ENCODE peak calls at places on chromosome 4, in nine cellular contexts. One of them, this sample, is unnamed. For H3K4me1 and H3K27me3, the result is how much of the 10 kb centered on the place peaks cover.

GRCh38 chr4:37446016-37446415 is 201.5 kb downstream of the NWD2 start:
- DNase-seq in IMR-90: no peak
- DNase-seq in sigmoid colon: no peak
- DNase-seq in naive thymus-derived CD4-positive, alpha-beta T cell: no peak
- DNase-seq in psoas muscle: no peak
- DNase-seq in mesenchymal stem cell: no peak
- DNase-seq in transverse colon: no peak
- DNase-seq in GM23338: no peak
- DNase-seq in pancreas: no peak
- DNase-seq in this sample: no peak

GRCh38 chr4:154961263-154961662 is 180.2 kb downstream of the RBM46 start:
- DNase-seq in naive thymus-derived CD4-positive, alpha-beta T cell: no peak
- DNase-seq in GM23338: no peak
- DNase-seq in pancreas: no peak
- DNase-seq in mesenchymal stem cell: no peak
- DNase-seq in psoas muscle: no peak
- DNase-seq in IMR-90: no peak
- DNase-seq in transverse colon: no peak
- DNase-seq in sigmoid colon: no peak
- DNase-seq in this sample: no peak

GRCh38 chr4:40046311-40046980 is 10.2 kb upstream of the N4BP2 start:
- DNase-seq in naive thymus-derived CD4-positive, alpha-beta T cell: no peak
- DNase-seq in GM23338: no peak
- DNase-seq in sigmoid colon: no peak
- DNase-seq in pancreas: peak
- DNase-seq in psoas muscle: no peak
- DNase-seq in IMR-90: peak
- DNase-seq in mesenchymal stem cell: peak
- DNase-seq in transverse colon: peak
- DNase-seq in this sample: no peak

GRCh38 chr4:120994521-120994920 is 72.0 kb upstream of the PRDM5 start:
- DNase-seq in GM23338: peak
- DNase-seq in sigmoid colon: no peak
- DNase-seq in pancreas: no peak
- DNase-seq in psoas muscle: no peak
- DNase-seq in IMR-90: no peak
- DNase-seq in naive thymus-derived CD4-positive, alpha-beta T cell: no peak
- DNase-seq in mesenchymal stem cell: no peak
- DNase-seq in transverse colon: no peak
- DNase-seq in this sample: no peak

GRCh38 chr4:5893013-5893580 is at the start of gene CRMP1:
- DNase-seq in mesenchymal stem cell: no peak
- DNase-seq in sigmoid colon: no peak
- DNase-seq in GM23338: peak
- DNase-seq in pancreas: no peak
- DNase-seq in psoas muscle: no peak
- DNase-seq in IMR-90: no peak
- DNase-seq in naive thymus-derived CD4-positive, alpha-beta T cell: no peak
- DNase-seq in transverse colon: no peak
- DNase-seq in this sample: no peak

GRCh38 chr4:65083076-65083475 is 587.2 kb downstream of the EPHA5 start:
- DNase-seq in IMR-90: no peak
- DNase-seq in pancreas: no peak
- DNase-seq in mesenchymal stem cell: peak
- DNase-seq in transverse colon: no peak
- DNase-seq in GM23338: no peak
- DNase-seq in sigmoid colon: no peak
- DNase-seq in naive thymus-derived CD4-positive, alpha-beta T cell: no peak
- DNase-seq in psoas muscle: no peak
- DNase-seq in this sample: no peak

GRCh38 chr4:44771789-44772188 is 45.4 kb upstream of the GNPDA2 start:
- DNase-seq in psoas muscle: no peak
- DNase-seq in IMR-90: no peak
- DNase-seq in naive thymus-derived CD4-positive, alpha-beta T cell: no peak
- DNase-seq in sigmoid colon: no peak
- DNase-seq in mesenchymal stem cell: no peak
- DNase-seq in transverse colon: no peak
- DNase-seq in GM23338: no peak
- DNase-seq in pancreas: no peak
- DNase-seq in this sample: no peak

GRCh38 chr4:181569553-181569952 is 673.6 kb upstream of the TENM3 start:
- DNase-seq in mesenchymal stem cell: peak
- DNase-seq in pancreas: no peak
- DNase-seq in GM23338: peak
- DNase-seq in naive thymus-derived CD4-positive, alpha-beta T cell: no peak
- DNase-seq in sigmoid colon: no peak
- DNase-seq in psoas muscle: no peak
- DNase-seq in transverse colon: no peak
- DNase-seq in IMR-90: peak
- DNase-seq in this sample: no peak

GRCh38 chr4:166493828-166494432 is 620.9 kb downstream of the TLL1 start:
- DNase-seq in IMR-90: no peak
- DNase-seq in sigmoid colon: no peak
- DNase-seq in naive thymus-derived CD4-positive, alpha-beta T cell: no peak
- DNase-seq in GM23338: no peak
- DNase-seq in mesenchymal stem cell: peak
- DNase-seq in psoas muscle: no peak
- DNase-seq in pancreas: no peak
- DNase-seq in transverse colon: no peak
- DNase-seq in this sample: no peak

GRCh38 chr4:109728385-109728784 is 1.5 kb downstream of the PLA2G12A start:
- DNase-seq in transverse colon: no peak
- DNase-seq in GM23338: no peak
- DNase-seq in pancreas: no peak
- DNase-seq in naive thymus-derived CD4-positive, alpha-beta T cell: no peak
- DNase-seq in mesenchymal stem cell: no peak
- DNase-seq in psoas muscle: no peak
- DNase-seq in IMR-90: no peak
- DNase-seq in sigmoid colon: no peak
- DNase-seq in this sample: no peak

GRCh38 chr4:36394352-36394903 is 113.0 kb downstream of the DTHD1 start:
- DNase-seq in IMR-90: no peak
- DNase-seq in naive thymus-derived CD4-positive, alpha-beta T cell: peak
- DNase-seq in sigmoid colon: no peak
- DNase-seq in pancreas: no peak
- DNase-seq in transverse colon: no peak
- DNase-seq in GM23338: no peak
- DNase-seq in mesenchymal stem cell: no peak
- DNase-seq in psoas muscle: no peak
- DNase-seq in this sample: peak

GRCh38 chr4:101081695-101082369 is 265.5 kb downstream of the PPP3CA start:
- DNase-seq in sigmoid colon: no peak
- DNase-seq in mesenchymal stem cell: no peak
- DNase-seq in transverse colon: no peak
- DNase-seq in naive thymus-derived CD4-positive, alpha-beta T cell: no peak
- DNase-seq in GM23338: no peak
- DNase-seq in psoas muscle: no peak
- DNase-seq in pancreas: peak
- DNase-seq in IMR-90: no peak
- DNase-seq in this sample: no peak

GRCh38 chr4:181157647-181158046 is 1085.6 kb upstream of the TENM3 start:
- DNase-seq in pancreas: no peak
- DNase-seq in transverse colon: no peak
- DNase-seq in sigmoid colon: no peak
- DNase-seq in psoas muscle: no peak
- DNase-seq in GM23338: no peak
- DNase-seq in mesenchymal stem cell: no peak
- DNase-seq in naive thymus-derived CD4-positive, alpha-beta T cell: no peak
- DNase-seq in IMR-90: no peak
- DNase-seq in this sample: no peak

GRCh38 chr4:8472689-8473197 is 32.2 kb downstream of the TRMT44 start:
- DNase-seq in mesenchymal stem cell: peak
- DNase-seq in psoas muscle: no peak
- DNase-seq in IMR-90: peak
- DNase-seq in pancreas: peak
- DNase-seq in sigmoid colon: peak
- DNase-seq in naive thymus-derived CD4-positive, alpha-beta T cell: no peak
- DNase-seq in transverse colon: no peak
- DNase-seq in GM23338: no peak
- DNase-seq in this sample: no peak

GRCh38 chr4:15088394-15089041 is 86.2 kb downstream of the CPEB2 start:
- DNase-seq in pancreas: no peak
- DNase-seq in sigmoid colon: no peak
- DNase-seq in transverse colon: no peak
- DNase-seq in psoas muscle: no peak
- DNase-seq in GM23338: no peak
- DNase-seq in naive thymus-derived CD4-positive, alpha-beta T cell: no peak
- DNase-seq in mesenchymal stem cell: no peak
- DNase-seq in IMR-90: no peak
- DNase-seq in this sample: no peak
- H3K27ac ChIP-seq in pancreas: no peak
- H3K27ac ChIP-seq in sigmoid colon: no peak
- H3K27ac ChIP-seq in transverse colon: no peak
- H3K27ac ChIP-seq in psoas muscle: no peak
- H3K27ac ChIP-seq in GM23338: no peak
- H3K27ac ChIP-seq in naive thymus-derived CD4-positive, alpha-beta T cell: no peak
- H3K27ac ChIP-seq in mesenchymal stem cell: no peak
- H3K27ac ChIP-seq in IMR-90: no peak
- H3K27ac ChIP-seq in this sample: no peak

GRCh38 chr4:118953276-118953675 is 64.6 kb downstream of the SYNPO2 start:
- DNase-seq in transverse colon: no peak
- DNase-seq in naive thymus-derived CD4-positive, alpha-beta T cell: no peak
- DNase-seq in IMR-90: no peak
- DNase-seq in GM23338: no peak
- DNase-seq in mesenchymal stem cell: no peak
- DNase-seq in sigmoid colon: no peak
- DNase-seq in psoas muscle: no peak
- DNase-seq in pancreas: no peak
- DNase-seq in this sample: no peak

GRCh38 chr4:118950929-118951570 is 62.4 kb downstream of the SYNPO2 start:
- DNase-seq in naive thymus-derived CD4-positive, alpha-beta T cell: no peak
- DNase-seq in psoas muscle: no peak
- DNase-seq in pancreas: no peak
- DNase-seq in mesenchymal stem cell: no peak
- DNase-seq in sigmoid colon: no peak
- DNase-seq in GM23338: no peak
- DNase-seq in transverse colon: no peak
- DNase-seq in IMR-90: no peak
- DNase-seq in this sample: no peak

GRCh38 chr4:118947095-118947494 is 58.4 kb downstream of the SYNPO2 start:
- DNase-seq in naive thymus-derived CD4-positive, alpha-beta T cell: no peak
- DNase-seq in IMR-90: no peak
- DNase-seq in GM23338: no peak
- DNase-seq in mesenchymal stem cell: no peak
- DNase-seq in pancreas: no peak
- DNase-seq in transverse colon: no peak
- DNase-seq in psoas muscle: no peak
- DNase-seq in sigmoid colon: no peak
- DNase-seq in this sample: no peak

GRCh38 chr4:118950224-118950623 is 61.6 kb downstream of the SYNPO2 start:
- DNase-seq in pancreas: no peak
- DNase-seq in IMR-90: no peak
- DNase-seq in GM23338: peak
- DNase-seq in naive thymus-derived CD4-positive, alpha-beta T cell: no peak
- DNase-seq in transverse colon: no peak
- DNase-seq in sigmoid colon: no peak
- DNase-seq in psoas muscle: no peak
- DNase-seq in mesenchymal stem cell: no peak
- DNase-seq in this sample: no peak

DNA sequence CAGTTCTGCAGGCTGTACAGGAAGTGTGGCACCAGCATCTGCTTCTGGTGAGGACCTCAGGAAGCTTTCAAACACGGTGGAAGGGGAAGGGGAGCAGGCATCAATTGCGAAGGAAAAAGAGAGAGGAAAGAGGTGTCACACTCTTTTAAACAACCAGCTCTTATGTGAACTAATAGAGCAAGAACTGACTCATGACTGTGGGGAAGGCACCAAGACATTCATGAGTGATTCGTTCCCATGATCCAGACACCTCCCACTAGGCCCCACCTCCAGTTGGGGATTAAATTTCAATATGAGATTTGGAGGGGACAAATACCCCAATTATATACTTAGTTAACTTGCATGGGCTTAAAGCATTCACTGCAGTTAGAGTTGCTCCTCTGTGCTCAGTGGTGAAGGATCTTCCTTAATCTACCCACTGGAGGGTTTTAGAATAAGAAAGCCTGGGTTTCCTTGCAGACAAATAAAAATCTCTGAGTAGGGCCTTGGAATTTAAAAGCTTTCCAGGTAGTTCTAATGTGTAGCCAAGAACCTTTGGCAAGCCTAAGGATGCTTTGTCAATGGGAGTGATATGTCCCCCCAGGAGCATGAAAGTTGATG is 60.0 kb downstream of the SYNPO2 start:
- DNase-seq in naive thymus-derived CD4-positive, alpha-beta T cell: no peak
- DNase-seq in IMR-90: peak
- DNase-seq in sigmoid colon: no peak
- DNase-seq in pancreas: no peak
- DNase-seq in mesenchymal stem cell: no peak
- DNase-seq in psoas muscle: no peak
- DNase-seq in GM23338: peak
- DNase-seq in transverse colon: no peak
- DNase-seq in this sample: no peak
- H3K4me1 ChIP-seq in naive thymus-derived CD4-positive, alpha-beta T cell: under half
- H3K4me1 ChIP-seq in IMR-90: under half
- H3K4me1 ChIP-seq in sigmoid colon: half or more
- H3K4me1 ChIP-seq in pancreas: under half
- H3K4me1 ChIP-seq in mesenchymal stem cell: under half
- H3K4me1 ChIP-seq in psoas muscle: under half
- H3K4me1 ChIP-seq in GM23338: under half
- H3K4me1 ChIP-seq in transverse colon: under half
- H3K4me1 ChIP-seq in this sample: under half

GRCh38 chr4:84504821-84505220 is 5.7 kb upstream of the NKX6-1 start:
- DNase-seq in sigmoid colon: no peak
- DNase-seq in IMR-90: no peak
- DNase-seq in GM23338: no peak
- DNase-seq in psoas muscle: no peak
- DNase-seq in transverse colon: no peak
- DNase-seq in naive thymus-derived CD4-positive, alpha-beta T cell: no peak
- DNase-seq in mesenchymal stem cell: no peak
- DNase-seq in pancreas: no peak
- DNase-seq in this sample: no peak
- H3K27me3 ChIP-seq in sigmoid colon: half or more
- H3K27me3 ChIP-seq in IMR-90: under half
- H3K27me3 ChIP-seq in GM23338: half or more
- H3K27me3 ChIP-seq in psoas muscle: under half
- H3K27me3 ChIP-seq in transverse colon: half or more
- H3K27me3 ChIP-seq in naive thymus-derived CD4-positive, alpha-beta T cell: under half
- H3K27me3 ChIP-seq in mesenchymal stem cell: half or more
- H3K27me3 ChIP-seq in pancreas: under half
- H3K27me3 ChIP-seq in this sample: under half

DNA sequence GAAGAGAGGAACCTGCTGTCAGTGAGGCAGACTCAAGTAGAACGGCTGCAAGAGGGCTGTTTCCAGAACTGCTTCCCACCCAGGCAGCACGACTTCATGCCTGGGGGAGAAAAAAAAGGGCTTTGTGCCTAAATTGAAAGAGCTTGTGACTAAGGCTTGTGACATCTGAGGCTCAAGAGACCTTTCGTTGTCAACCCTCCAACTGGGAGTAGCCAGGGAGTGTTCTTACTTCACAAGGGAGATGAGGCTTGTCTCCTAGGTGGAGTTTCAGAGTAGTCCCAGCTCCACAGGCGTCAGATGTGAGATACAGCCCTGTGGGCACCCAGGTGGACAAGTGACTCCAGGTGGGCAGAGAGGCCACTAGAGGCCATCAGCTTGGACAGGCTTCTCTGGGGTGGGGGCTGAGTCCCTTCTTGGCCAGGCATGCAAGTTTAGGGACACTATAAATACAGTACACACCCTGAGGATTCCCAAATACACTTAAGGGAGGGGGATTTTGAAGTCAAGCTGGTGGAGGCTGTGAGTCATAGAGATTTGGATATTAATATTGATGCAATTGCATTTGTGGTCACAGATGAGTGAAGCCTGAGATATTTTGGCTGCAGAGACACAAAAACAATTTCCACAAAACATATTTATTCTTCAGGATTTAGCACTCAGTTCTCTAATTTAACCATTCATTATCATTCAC is 40.1 kb upstream of the SETD7 start:
- DNase-seq in sigmoid colon: peak
- DNase-seq in pancreas: no peak
- DNase-seq in IMR-90: peak
- DNase-seq in GM23338: no peak
- DNase-seq in psoas muscle: peak
- DNase-seq in transverse colon: no peak
- DNase-seq in mesenchymal stem cell: peak
- DNase-seq in naive thymus-derived CD4-positive, alpha-beta T cell: no peak
- DNase-seq in this sample: no peak
- H3K27ac ChIP-seq in sigmoid colon: no peak
- H3K27ac ChIP-seq in pancreas: no peak
- H3K27ac ChIP-seq in IMR-90: no peak
- H3K27ac ChIP-seq in GM23338: no peak
- H3K27ac ChIP-seq in psoas muscle: no peak
- H3K27ac ChIP-seq in transverse colon: no peak
- H3K27ac ChIP-seq in mesenchymal stem cell: no peak
- H3K27ac ChIP-seq in naive thymus-derived CD4-positive, alpha-beta T cell: no peak
- H3K27ac ChIP-seq in this sample: no peak